ENCODE peak calls at places on chromosomes 13 and 19, in six cellular contexts. H is Kasumi-1; L is C1 segment of cervical spinal cord; G is dorsolateral prefrontal cortex; B is activated CD4-positive, alpha-beta T cell treated with anti-CD3 and anti-CD28 coated beads for 36 hours; D is activated CD4-positive, CD25-positive, alpha-beta regulatory T cell. J is an unnamed sample.

GRCh38 chr13:45811891-45812583 is 39.5 kb downstream of the SIAH3 start:
- DNase-seq in H (no peak), L (no peak), G (no peak), B (no peak), D (no peak), J (no peak)

GRCh38 chr13:58994778-58995177 is 1169.0 kb downstream of the DIAPH3 start:
- DNase-seq in H (peak), L (no peak), G (no peak), B (no peak), D (no peak), J (no peak)

GRCh38 chr13:29591310-29591709 is 4.2 kb downstream of the SLC7A1 start:
- DNase-seq in H (no peak), L (no peak), G (no peak), B (no peak), D (no peak), J (peak)

GRCh38 chr13:59444210-59444857 is 719.4 kb downstream of the DIAPH3 start:
- DNase-seq in H (no peak), L (no peak), G (no peak), B (no peak), D (no peak), J (no peak)

GRCh38 chr13:40505196-40505595 is 161.2 kb downstream of the FOXO1 start:
- DNase-seq in H (no peak), L (no peak), G (no peak), B (no peak), D (no peak), J (peak)

GRCh38 chr13:75813323-75813722 is 177.2 kb downstream of the LMO7 start:
- DNase-seq in H (no peak), L (no peak), G (no peak), B (no peak), D (no peak), J (no peak)

GRCh38 chr19:3607398-3608078 is 863 bp upstream of the TBXA2R start:
- DNase-seq in H (peak), L (no peak), G (no peak), B (no peak), D (no peak), J (peak)

GRCh38 chr19:11363881-11364280 is 8.6 kb downstream of the PLPPR2 start:
- DNase-seq in H (no peak), L (no peak), G (no peak), B (no peak), D (no peak), J (no peak)

GRCh38 chr13:44249439-44249838 is 124.2 kb upstream of the SERP2 start:
- DNase-seq in H (no peak), L (no peak), G (no peak), B (no peak), D (no peak), J (peak)

GRCh38 chr13:27374650-27375049 is 49.8 kb upstream of the GTF3A start:
- DNase-seq in H (peak), L (no peak), G (peak), B (peak), D (peak), J (peak)

GRCh38 chr19:2239771-2240770 is 3.4 kb downstream of the SF3A2 start:
- DNase-seq in H (peak), L (no peak), G (no peak), B (peak), D (no peak), J (peak)

GRCh38 chr19:51687791-51688664 is 5.1 kb upstream of the SPACA6 start:
- DNase-seq in H (peak), L (no peak), G (peak), B (no peak), D (no peak), J (peak)

GRCh38 chr19:14059093-14059480 is 2.8 kb downstream of the PALM3 start:
- DNase-seq in H (peak), L (no peak), G (no peak), B (peak), D (no peak), J (no peak)

J was measured in EH.